ENCODE peak calls at places on chromosomes 11 and 22, in nine cellular contexts. V is substantia nigra; B is NCI-H510A treated with DMSO at 0.1 percent for 48 hours; U is fibroblast of the conjunctiva; O is nephron progenitor cell; X is choroid plexus epithelial cell; Y is hippocampal formation; W is transverse colon; Q is stimulated activated CD8-positive, alpha-beta memory T cell treated with anti-CD3 and anti-CD28 coated beads, Interleukin-15, amount 100 ng/mL, for 1 hour. N is an unnamed sample.

GRCh38 chr11:131888230-131888826 is 517.9 kb downstream of the NTM start:
- DNase-seq in B (no peak), O (no peak), W (no peak), Q (no peak), X (peak), Y (no peak), U (peak), V (no peak), N (no peak)

GRCh38 chr11:79269923-79270322 is 170.9 kb downstream of the TENM4 start:
- DNase-seq in Q (no peak), V (no peak), U (no peak), W (no peak), B (no peak), X (no peak), O (no peak), Y (no peak), N (no peak)

GRCh38 chr11:66907751-66908173 is 50.4 kb downstream of the PC start:
- DNase-seq in W (no peak), O (peak), B (no peak), Y (no peak), V (no peak), Q (no peak), X (peak), U (no peak), N (no peak)

GRCh38 chr11:115480611-115481010 is 23.6 kb downstream of the CADM1 start:
- DNase-seq in Y (no peak), W (no peak), B (no peak), Q (no peak), O (no peak), U (no peak), X (no peak), V (no peak), N (no peak)

GRCh38 chr22:46547179-46547882 is 9.9 kb upstream of the CELSR1 start:
- DNase-seq in B (no peak), U (no peak), X (peak), O (peak), Y (no peak), V (no peak), Q (no peak), W (no peak), N (no peak)

GRCh38 chr22:45647532-45648225 is 24.0 kb upstream of the ATXN10 start:
- DNase-seq in Y (no peak), Q (no peak), O (no peak), V (no peak), X (no peak), U (no peak), W (no peak), B (no peak), N (no peak)

GRCh38 chr11:44632466-44633123 is 67.1 kb downstream of the CD82 start:
- DNase-seq in Q (no peak), Y (no peak), U (no peak), O (no peak), V (peak), W (peak), B (no peak), X (peak), N (no peak)

GRCh38 chr11:70630816-70631623 is 232.7 kb downstream of the CTTN start:
- DNase-seq in V (no peak), U (no peak), B (no peak), X (no peak), O (no peak), W (no peak), Q (no peak), Y (no peak), N (no peak)

GRCh38 chr22:36352775-36353507 is 34.8 kb downstream of the MYH9 start:
- DNase-seq in W (no peak), V (no peak), U (peak), X (peak), Y (no peak), O (no peak), Q (no peak), B (no peak), N (no peak)

GRCh38 chr11:30992513-30992849 is 377.1 kb downstream of the DCDC1 start:
- DNase-seq in O (no peak), Q (no peak), X (peak), V (no peak), W (no peak), U (no peak), Y (no peak), B (no peak), N (no peak)

GRCh38 chr22:20441631-20442484 is 4.2 kb upstream of the SCARF2 start:
- DNase-seq in Q (no peak), W (no peak), X (peak), O (no peak), Y (no peak), U (no peak), V (no peak), B (no peak), N (no peak)